ENCODE peak calls at places on chromosomes 6 and 20, in five cellular contexts. B, H, P, D and V are unnamed samples.

GRCh38 chr6:12636336-12636735 is 80.2 kb upstream of the PHACTR1 start:
- DNase-seq in B (no peak), H (no peak), P (no peak), D (no peak), V (peak)

GRCh38 chr6:145214570-145214969 is 520.8 kb downstream of the EPM2A start:
- DNase-seq in B (peak), H (no peak), P (peak), D (no peak), V (peak)

GRCh38 chr6:35797837-35798526 is 859 bp upstream of the CLPS start:
- DNase-seq in B (no peak), H (no peak), P (no peak), D (no peak), V (no peak)

GRCh38 chr20:44407402-44408184 is 52.1 kb downstream of the HNF4A start:
- DNase-seq in B (peak), H (no peak), P (peak), D (no peak), V (peak)

GRCh38 chr6:2938632-2939083 is 32.7 kb downstream of the SERPINB6 start:
- DNase-seq in B (peak), H (no peak), P (no peak), D (no peak), V (peak)

GRCh38 chr6:8085053-8085511 is 17.3 kb downstream of the EEF1E1 start:
- DNase-seq in B (peak), H (no peak), P (peak), D (no peak), V (no peak)

GRCh38 chr20:17558154-17558940 is 11.5 kb upstream of the DSTN start:
- DNase-seq in B (peak), H (no peak), P (peak), D (no peak), V (no peak)

GRCh38 chr20:460180-460579 is 2.2 kb downstream of the TBC1D20 start:
- DNase-seq in B (no peak), H (no peak), P (peak), D (no peak), V (no peak)

GRCh38 chr6:136438445-136438844 is 111.8 kb downstream of the MAP7 start:
- DNase-seq in B (no peak), H (no peak), P (no peak), D (no peak), V (no peak)

GRCh38 chr6:111534366-111534765 is 51.3 kb upstream of the REV3L start:
- DNase-seq in B (no peak), H (no peak), P (peak), D (no peak), V (peak)

GRCh38 chr6:64694356-64694755 is 1012.7 kb downstream of the EYS start:
- DNase-seq in B (no peak), H (no peak), P (no peak), D (no peak), V (no peak)

GRCh38 chr20:8148501-8148900 is 16.4 kb downstream of the PLCB1 start:
- DNase-seq in B (no peak), H (no peak), P (no peak), D (no peak), V (no peak)

GRCh38 chr6:82006027-82006738 is 241.4 kb downstream of the IBTK start:
- DNase-seq in B (no peak), H (no peak), P (peak), D (no peak), V (peak)

GRCh38 chr6:113445201-113445600 is 411.9 kb upstream of the MARCKS start:
- DNase-seq in B (no peak), H (no peak), P (no peak), D (no peak), V (no peak)

GRCh38 chr6:42963855-42964605 is 3.5 kb downstream of the GNMT start:
- DNase-seq in B (no peak), H (no peak), P (peak), D (peak), V (no peak)

GRCh38 chr6:110295451-110296145 is 62.6 kb downstream of the METTL24 start:
- DNase-seq in B (no peak), H (no peak), P (no peak), D (no peak), V (no peak)

GRCh38 chr6:38604700-38605099 is 35.0 kb downstream of the BTBD9 start:
- DNase-seq in B (no peak), H (no peak), P (no peak), D (no peak), V (peak)

GRCh38 chr6:55569638-55570037 is 9.4 kb downstream of the HMGCLL1 start:
- DNase-seq in B (no peak), H (no peak), P (no peak), D (no peak), V (no peak)

GRCh38 chr20:24629668-24630067 is 160.2 kb downstream of the SYNDIG1 start:
- DNase-seq in B (no peak), H (no peak), P (no peak), D (no peak), V (no peak)

GRCh38 chr6:70668499-70668812 is 773 bp downstream of the SMAP1 start:
- DNase-seq in B (peak), H (no peak), P (peak), D (no peak), V (no peak)

GRCh38 chr6:157755752-157756411 is 67.2 kb upstream of the SNX9 start:
- DNase-seq in B (no peak), H (no peak), P (no peak), D (no peak), V (no peak)

GRCh38 chr20:53917145-53918009 is 153.0 kb downstream of the BCAS1 start:
- DNase-seq in B (no peak), H (peak), P (peak), D (no peak), V (no peak)

GRCh38 chr20:57699395-57699794 is 10.4 kb downstream of the PMEPA1 start:
- DNase-seq in B (no peak), H (no peak), P (no peak), D (no peak), V (no peak)

GRCh38 chr20:57698867-57699275 is 10.9 kb downstream of the PMEPA1 start:
- DNase-seq in B (no peak), H (no peak), P (no peak), D (no peak), V (no peak)

GRCh38 chr20:57696401-57696961 is 13.3 kb downstream of the PMEPA1 start:
- DNase-seq in B (no peak), H (no peak), P (no peak), D (no peak), V (no peak)

GRCh38 chr20:57697540-57697939 is 12.3 kb downstream of the PMEPA1 start:
- DNase-seq in B (no peak), H (no peak), P (no peak), D (no peak), V (no peak)

GRCh38 chr20:57698191-57698866 is 11.5 kb downstream of the PMEPA1 start:
- DNase-seq in B (peak), H (no peak), P (no peak), D (no peak), V (no peak)
- TF ChIP-seq JUND in B (peak), H (no peak), P (no peak), D (no peak), V (no peak)

DNA sequence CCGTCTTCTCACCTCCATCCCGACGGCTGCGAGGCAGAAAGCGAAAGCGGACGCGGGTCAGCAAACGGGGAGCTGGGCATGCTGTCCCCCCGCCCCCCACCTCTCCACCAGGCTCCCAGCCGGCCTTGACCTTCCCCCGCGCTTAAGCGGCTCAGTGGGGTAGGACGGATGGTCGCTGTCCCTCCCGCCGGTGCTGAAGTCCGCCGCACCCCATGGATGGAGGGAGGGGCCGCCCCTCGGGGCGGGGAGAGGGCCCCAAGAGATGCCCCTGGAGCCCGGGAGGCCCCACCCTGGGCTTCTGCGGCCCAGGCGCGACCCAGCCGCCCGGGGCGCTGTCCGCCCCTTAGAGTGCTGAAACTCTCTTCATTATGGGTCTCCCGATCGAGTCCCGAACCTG is at the start of gene KCNB1:
- DNase-seq in B (no peak), H (no peak), P (peak), D (peak), V (peak)
- TF ChIP-seq JUND in B (no peak), H (no peak), P (no peak), D (no peak), V (no peak)

GRCh38 chr6:139131736-139132285 is 3.1 kb upstream of the HECA start:
- DNase-seq in B (no peak), H (no peak), P (no peak), D (no peak), V (no peak)

GRCh38 chr6:139124887-139125672 is 9.8 kb upstream of the HECA start:
- DNase-seq in B (peak), H (peak), P (peak), D (no peak), V (peak)

GRCh38 chr6:139129284-139129683 is 5.6 kb upstream of the HECA start:
- DNase-seq in B (no peak), H (no peak), P (no peak), D (no peak), V (no peak)

GRCh38 chr6:139126255-139126654 is 8.6 kb upstream of the HECA start:
- DNase-seq in B (no peak), H (no peak), P (no peak), D (no peak), V (no peak)
- TF ChIP-seq JUND in B (no peak), H (no peak), P (no peak), D (no peak), V (no peak)

DNA sequence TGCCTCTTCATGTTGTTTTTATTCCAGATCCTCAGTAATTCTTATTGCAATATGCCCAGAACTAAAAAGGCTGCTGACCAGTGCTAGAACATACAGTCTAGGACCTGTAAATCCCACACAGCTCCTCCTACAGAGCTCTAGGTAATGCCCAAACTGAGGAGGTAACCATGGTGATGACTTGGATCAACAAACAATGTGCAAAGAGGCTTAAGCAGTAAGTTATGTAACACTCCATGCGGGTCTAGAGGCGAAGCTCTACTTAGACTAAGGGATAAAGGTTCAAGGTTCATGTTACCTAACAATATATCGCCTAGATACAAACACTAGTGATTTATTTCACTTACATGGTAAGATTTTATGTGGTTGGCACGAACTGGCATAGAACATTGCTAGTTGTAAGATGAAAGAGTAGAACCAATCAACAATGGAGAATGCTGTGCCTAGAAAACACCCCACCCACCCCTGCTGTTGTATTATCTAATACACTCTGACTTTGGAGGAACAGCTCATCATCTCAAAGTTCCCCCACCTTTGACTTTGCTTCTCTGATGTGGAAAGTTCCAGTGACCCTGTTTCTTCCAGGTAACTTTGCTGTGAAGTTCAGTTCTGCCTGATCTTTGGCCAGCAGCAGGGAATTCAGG is 242.4 kb downstream of the ALDH8A1 start:
- DNase-seq in B (no peak), H (no peak), P (no peak), D (no peak), V (no peak)
- TF ChIP-seq JUND in B (no peak), H (no peak), P (no peak), D (no peak), V (no peak)

GRCh38 chr6:85479221-85479620 is 29.3 kb downstream of the NT5E start:
- DNase-seq in B (no peak), H (no peak), P (no peak), D (no peak), V (no peak)

GRCh38 chr6:85484941-85485340 is 35.1 kb downstream of the NT5E start:
- DNase-seq in B (no peak), H (no peak), P (no peak), D (no peak), V (no peak)

GRCh38 chr6:85483041-85483700 is 33.3 kb downstream of the NT5E start:
- DNase-seq in B (no peak), H (no peak), P (peak), D (peak), V (no peak)

GRCh38 chr6:85483861-85484260 is 34.0 kb downstream of the NT5E start:
- DNase-seq in B (no peak), H (no peak), P (peak), D (no peak), V (no peak)

DNA sequence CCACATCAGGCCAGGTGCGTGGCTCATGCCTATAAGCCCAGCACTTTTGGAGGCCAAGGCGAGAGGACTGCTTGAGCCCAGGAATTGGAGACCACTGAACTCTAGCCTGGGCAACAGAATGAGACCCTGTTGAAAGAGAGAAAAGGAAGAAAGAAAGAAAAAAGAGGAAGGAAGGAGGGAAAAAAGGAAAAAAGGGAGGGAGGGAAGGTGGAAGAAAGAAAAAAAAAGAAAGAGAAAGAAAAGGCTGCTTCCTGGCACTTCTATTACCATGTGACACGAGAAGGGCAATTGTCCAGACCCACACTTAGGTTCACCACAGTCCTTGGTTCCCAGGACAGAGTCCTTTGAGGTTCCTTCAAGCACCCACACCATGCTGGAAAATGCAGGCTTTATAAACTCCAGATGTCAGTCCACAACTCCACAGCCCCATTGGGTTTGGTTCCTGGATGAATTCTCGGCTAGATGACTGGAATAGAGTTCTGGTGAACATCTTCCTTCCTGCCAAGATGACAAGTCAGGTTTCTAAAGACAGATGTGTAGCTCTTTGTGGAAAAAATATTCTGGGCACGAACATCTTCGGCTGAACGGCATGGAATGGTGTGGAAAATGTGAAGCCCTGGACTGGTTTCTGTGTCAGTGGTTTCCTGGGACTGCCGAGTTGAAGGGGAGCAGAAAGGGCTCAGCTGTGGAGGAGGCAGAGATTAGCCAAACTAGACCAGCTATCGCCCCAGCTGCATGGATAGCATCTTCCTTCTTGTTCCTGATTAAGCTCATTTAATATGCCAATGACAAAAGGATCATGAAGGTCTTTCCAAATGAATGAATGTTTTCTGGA is 32.5 kb downstream of the NT5E start:
- DNase-seq in B (no peak), H (no peak), P (no peak), D (no peak), V (no peak)
- TF ChIP-seq JUND in B (no peak), H (no peak), P (no peak), D (no peak), V (no peak)

DNA sequence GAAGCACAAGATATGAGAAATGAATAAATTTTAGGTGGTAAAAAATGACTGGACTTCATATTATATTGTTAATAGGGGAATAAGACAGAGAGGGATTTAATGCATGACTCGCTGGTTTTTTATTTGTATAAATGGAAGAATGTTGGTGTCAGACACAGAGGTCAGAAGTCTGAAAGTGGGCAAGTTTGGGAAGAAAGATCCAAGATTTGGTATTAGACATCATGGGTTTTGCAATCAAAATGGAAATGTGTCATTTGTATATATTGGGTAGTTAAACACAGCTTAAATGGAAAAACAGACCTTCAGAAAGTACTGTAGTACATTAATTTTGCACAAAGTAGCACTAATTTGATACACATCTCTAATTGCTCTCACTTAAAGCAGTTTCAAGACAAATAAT is 96.2 kb downstream of the EYA4 start:
- DNase-seq in B (no peak), H (no peak), P (no peak), D (no peak), V (no peak)
- TF ChIP-seq JUND in B (no peak), H (no peak), P (no peak), D (no peak), V (no peak)